ENCODE peak calls at places on chromosomes 5 and 9, in five cellular contexts. A is HCT116, H is ovary, R is body of pancreas, X is thyroid gland. I is an unnamed sample.

GRCh38 chr5:142816577-142816976 is 46.4 kb downstream of the ARHGAP26 start:
- DNase-seq in A (no peak), H (no peak), R (no peak), X (peak), I (no peak)

GRCh38 chr9:104868687-104869404 is 59.1 kb downstream of the ABCA1 start:
- DNase-seq in A (no peak), H (peak), R (peak), X (peak), I (peak)

GRCh38 chr9:37340961-37341360 is 81.5 kb upstream of the GRHPR start:
- DNase-seq in A (no peak), H (no peak), R (no peak), X (no peak), I (no peak)

GRCh38 chr5:159224471-159224870 is 15.1 kb upstream of the RNF145 start:
- DNase-seq in A (no peak), H (no peak), R (no peak), X (no peak), I (no peak)

GRCh38 chr9:104879555-104880318 is 48.2 kb downstream of the ABCA1 start:
- DNase-seq in A (no peak), H (no peak), R (no peak), X (no peak), I (no peak)

GRCh38 chr5:172343741-172344140 is 60.2 kb upstream of the UBTD2 start:
- DNase-seq in A (no peak), H (no peak), R (no peak), X (no peak), I (no peak)

GRCh38 chr9:18384066-18384465 is 89.9 kb upstream of the ADAMTSL1 start:
- DNase-seq in A (no peak), H (no peak), R (no peak), X (no peak), I (no peak)

GRCh38 chr5:116137544-116138378 is 52.9 kb downstream of the COMMD10 start:
- DNase-seq in A (peak), H (no peak), R (no peak), X (no peak), I (no peak)

GRCh38 chr5:5615569-5615968 is 193.1 kb downstream of the ICE1 start:
- DNase-seq in A (no peak), H (no peak), R (no peak), X (no peak), I (no peak)

GRCh38 chr5:151571270-151572173 is 19.6 kb downstream of the FAT2 start:
- DNase-seq in A (no peak), H (no peak), R (no peak), X (peak), I (no peak)

GRCh38 chr5:79893485-79893884 is 97.6 kb downstream of the MTX3 start:
- DNase-seq in A (no peak), H (no peak), R (no peak), X (no peak), I (no peak)

GRCh38 chr5:27328480-27328879 is 290.1 kb upstream of the CDH9 start:
- DNase-seq in A (no peak), H (no peak), R (no peak), X (no peak), I (peak)

GRCh38 chr5:96816430-96816939 is 8.7 kb upstream of the ERAP1 start:
- DNase-seq in A (no peak), H (no peak), R (no peak), X (no peak), I (no peak)

GRCh38 chr5:164184158-164184557 is 678.7 kb downstream of the MAT2B start:
- DNase-seq in A (no peak), H (no peak), R (no peak), X (no peak), I (no peak)

GRCh38 chr9:127158995-127159801 is 36.8 kb upstream of the ANGPTL2 start:
- DNase-seq in A (peak), H (peak), R (no peak), X (no peak), I (peak)

GRCh38 chr9:92483896-92484545 is 1.7 kb upstream of the ASPN start:
- DNase-seq in A (no peak), H (no peak), R (no peak), X (no peak), I (no peak)

GRCh38 chr5:19233573-19233972 is 754.4 kb downstream of the CDH18 start:
- DNase-seq in A (no peak), H (no peak), R (no peak), X (no peak), I (no peak)

GRCh38 chr5:141617682-141618029 is 1.1 kb downstream of the DIAPH1 start:
- DNase-seq in A (no peak), H (no peak), R (no peak), X (peak), I (no peak)

GRCh38 chr5:154519375-154519774 is 41.3 kb upstream of the HAND1 start:
- DNase-seq in A (no peak), H (no peak), R (no peak), X (peak), I (no peak)

GRCh38 chr9:652896-653295 is 188.6 kb upstream of the DMRT1 start:
- DNase-seq in A (no peak), H (no peak), R (no peak), X (no peak), I (no peak)

GRCh38 chr9:128823903-128824406 is 5.6 kb downstream of the SPOUT1 start:
- DNase-seq in A (no peak), H (no peak), R (no peak), X (no peak), I (no peak)
- TF ChIP-seq POLR2A in A (no peak), H (no peak), R (no peak), X (no peak), I (no peak)

GRCh38 chr5:69415584-69415958 is 655 bp downstream of the MARVELD2 start:
- DNase-seq in A (peak), H (no peak), R (peak), X (peak), I (no peak)

GRCh38 chr5:69418559-69418958 is 3.6 kb downstream of the MARVELD2 start:
- DNase-seq in A (no peak), H (no peak), R (no peak), X (no peak), I (no peak)

GRCh38 chr5:69416180-69416579 is 1.3 kb downstream of the MARVELD2 start:
- DNase-seq in A (no peak), H (no peak), R (no peak), X (peak), I (no peak)

GRCh38 chr5:69416699-69417098 is 1.8 kb downstream of the MARVELD2 start:
- DNase-seq in A (no peak), H (no peak), R (no peak), X (no peak), I (no peak)

DNA sequence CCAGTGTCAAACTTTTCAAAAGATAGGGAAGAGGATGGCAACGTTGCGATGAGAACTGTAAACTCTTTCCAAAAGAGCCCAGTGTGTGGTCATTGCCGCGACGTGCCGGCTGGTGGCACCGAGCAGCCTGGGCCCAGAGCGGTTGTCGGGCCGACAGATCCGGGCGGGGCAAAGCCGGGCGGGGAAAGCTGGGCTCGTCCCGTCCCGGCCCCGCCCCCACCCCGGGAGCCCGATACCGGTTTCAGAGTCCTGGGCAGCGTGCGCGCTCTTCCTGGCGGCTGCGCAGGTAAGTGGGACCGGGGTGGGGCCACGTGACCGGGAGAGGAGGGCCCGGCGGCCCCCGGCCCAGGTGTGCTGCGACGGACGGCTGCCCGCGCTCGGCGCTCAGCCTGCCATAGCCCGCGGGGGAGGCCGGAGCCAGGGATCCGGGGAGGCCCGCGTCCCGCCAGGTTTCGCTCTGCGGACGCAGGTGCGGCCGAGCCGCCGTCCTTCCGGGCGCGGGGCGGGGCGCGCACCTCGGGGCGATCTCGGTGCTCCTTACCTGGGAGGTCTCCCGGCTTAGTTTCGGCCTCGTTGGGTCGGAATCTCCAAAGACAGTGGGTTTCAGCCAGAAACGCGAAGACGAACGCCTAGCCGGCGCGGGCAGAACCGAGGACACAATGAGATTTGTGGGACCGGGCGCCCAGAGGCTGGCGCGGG is at the start of gene MARVELD2:
- DNase-seq in A (peak), H (peak), R (peak), X (peak), I (no peak)
- TF ChIP-seq POLR2A in A (peak), H (no peak), R (peak), X (peak), I (no peak)

DNA sequence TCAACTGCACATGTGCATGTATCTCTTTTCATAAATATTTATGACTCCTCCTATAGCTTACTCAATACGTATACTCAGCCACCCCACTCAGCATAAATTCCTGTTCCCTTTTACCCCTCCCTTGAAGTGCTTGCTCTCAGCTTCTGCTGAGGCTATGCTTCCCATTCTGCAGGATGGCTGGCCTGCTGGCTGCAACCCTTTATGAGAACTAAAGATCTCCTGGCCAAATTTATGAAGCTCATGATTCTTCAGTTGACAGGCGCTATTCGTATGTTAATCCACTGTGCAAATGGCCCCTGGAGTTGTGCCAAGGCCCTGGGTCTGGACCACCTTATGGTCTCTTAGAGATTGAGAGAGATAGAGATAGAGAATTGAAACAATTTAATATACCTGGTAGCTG is 14.7 kb downstream of the PPP3R2 start:
- DNase-seq in A (no peak), H (no peak), R (no peak), X (no peak), I (no peak)
- TF ChIP-seq POLR2A in A (no peak), H (no peak), R (no peak), X (no peak), I (no peak)

GRCh38 chr9:112097712-112098688 is 77.1 kb downstream of the SUSD1 start:
- DNase-seq in A (peak), H (peak), R (peak), X (peak), I (peak)
- TF ChIP-seq POLR2A in A (no peak), H (no peak), R (no peak), X (no peak), I (no peak)

I was measured in H54.